ENCODE peak calls at places on chromosomes 4 and X, in five cellular contexts. One of them, this sample, is unnamed.

GRCh38 chrX:20067709-20068315 is 48.9 kb downstream of the MAP7D2 start:
- DNase-seq in SK-N-SH: peak; percentile 18
- DNase-seq in GM23338: peak; percentile 1
- DNase-seq in K562: peak; percentile 8
- DNase-seq in HCT116: peak; percentile 23
- DNase-seq in this sample: peak; percentile 18

GRCh38 chr4:118850813-118851173 is 14.9 kb upstream of the SEC24D start:
- DNase-seq in SK-N-SH: no peak
- DNase-seq in GM23338: no peak
- DNase-seq in K562: no peak
- DNase-seq in HCT116: no peak
- DNase-seq in this sample: no peak

GRCh38 chrX:12921886-12922599 is 15.6 kb downstream of the TLR8 start:
- DNase-seq in SK-N-SH: no peak
- DNase-seq in GM23338: no peak
- DNase-seq in K562: no peak
- DNase-seq in HCT116: no peak
- DNase-seq in this sample: no peak

GRCh38 chrX:37779857-37780256 is at the start of gene CYBB:
- DNase-seq in SK-N-SH: no peak
- DNase-seq in GM23338: no peak
- DNase-seq in K562: no peak
- DNase-seq in HCT116: no peak
- DNase-seq in this sample: no peak

GRCh38 chr4:150033109-150033508 is 45.1 kb upstream of the DCLK2 start:
- DNase-seq in SK-N-SH: no peak
- DNase-seq in GM23338: peak; percentile 42
- DNase-seq in K562: no peak
- DNase-seq in HCT116: no peak
- DNase-seq in this sample: no peak

GRCh38 chr4:7987148-7987989 is 47.7 kb upstream of the AFAP1 start:
- DNase-seq in SK-N-SH: peak; percentile 86
- DNase-seq in GM23338: peak; percentile 93
- DNase-seq in K562: peak; percentile 73
- DNase-seq in HCT116: peak; percentile 65
- DNase-seq in this sample: peak; percentile 51

GRCh38 chr4:95693594-95693993 is 144.8 kb upstream of the UNC5C start:
- DNase-seq in SK-N-SH: no peak
- DNase-seq in GM23338: peak; percentile 66
- DNase-seq in K562: no peak
- DNase-seq in HCT116: peak; percentile 15
- DNase-seq in this sample: no peak

GRCh38 chrX:73206366-73206765 is 8.3 kb downstream of the NAP1L2 start:
- DNase-seq in SK-N-SH: no peak
- DNase-seq in GM23338: no peak
- DNase-seq in K562: no peak
- DNase-seq in HCT116: no peak
- DNase-seq in this sample: no peak

GRCh38 chrX:74383611-74384010 is 37.7 kb upstream of the SLC16A2 start:
- DNase-seq in SK-N-SH: peak; percentile 41
- DNase-seq in GM23338: peak; percentile 58
- DNase-seq in K562: peak; percentile 6
- DNase-seq in HCT116: peak; percentile 13
- DNase-seq in this sample: no peak

GRCh38 chr4:106401157-106401556 is 32.6 kb upstream of the GIMD1 start:
- DNase-seq in SK-N-SH: no peak
- DNase-seq in GM23338: no peak
- DNase-seq in K562: no peak
- DNase-seq in HCT116: no peak
- DNase-seq in this sample: no peak

GRCh38 chr4:133147922-133148689 is 988 bp upstream of the PCDH10 start:
- DNase-seq in SK-N-SH: peak; percentile 46
- DNase-seq in GM23338: peak; percentile 64
- DNase-seq in K562: no peak
- DNase-seq in HCT116: no peak
- DNase-seq in this sample: no peak

GRCh38 chrX:151359341-151359740 is 37.7 kb upstream of the VMA21 start:
- DNase-seq in SK-N-SH: no peak
- DNase-seq in GM23338: peak; percentile 19
- DNase-seq in K562: no peak
- DNase-seq in HCT116: no peak
- DNase-seq in this sample: no peak

GRCh38 chr4:7324651-7325121 is 110.0 kb downstream of the PSAPL1 start:
- DNase-seq in SK-N-SH: peak; percentile 59
- DNase-seq in GM23338: peak; percentile 25
- DNase-seq in K562: no peak
- DNase-seq in HCT116: no peak
- DNase-seq in this sample: no peak

GRCh38 chr4:102574317-102574716 is 73.2 kb downstream of the NFKB1 start:
- DNase-seq in SK-N-SH: no peak
- DNase-seq in GM23338: no peak
- DNase-seq in K562: peak; percentile 12
- DNase-seq in HCT116: no peak
- DNase-seq in this sample: no peak

GRCh38 chr4:24476209-24476781 is 108.1 kb downstream of the DHX15 start:
- DNase-seq in SK-N-SH: peak; percentile 43
- DNase-seq in GM23338: peak; percentile 61
- DNase-seq in K562: peak; percentile 14
- DNase-seq in HCT116: no peak
- DNase-seq in this sample: no peak

GRCh38 chr4:163694385-163694784 is 199.9 kb downstream of the TMA16 start:
- DNase-seq in SK-N-SH: no peak
- DNase-seq in GM23338: peak; percentile 23
- DNase-seq in K562: no peak
- DNase-seq in HCT116: no peak
- DNase-seq in this sample: no peak

GRCh38 chr4:64846417-64846816 is 437.2 kb upstream of the TECRL start:
- DNase-seq in SK-N-SH: no peak
- DNase-seq in GM23338: no peak
- DNase-seq in K562: no peak
- DNase-seq in HCT116: no peak
- DNase-seq in this sample: no peak

GRCh38 chr4:52959545-52959944 is 97.4 kb downstream of the RASL11B start:
- DNase-seq in SK-N-SH: no peak
- DNase-seq in GM23338: no peak
- DNase-seq in K562: no peak
- DNase-seq in HCT116: no peak
- DNase-seq in this sample: no peak

GRCh38 chrX:155046129-155046810 is 19.6 kb downstream of the FUNDC2 start:
- DNase-seq in SK-N-SH: no peak
- DNase-seq in GM23338: no peak
- DNase-seq in K562: no peak
- DNase-seq in HCT116: no peak
- DNase-seq in this sample: no peak

GRCh38 chr4:134708026-134708425 is 506.4 kb upstream of the PABPC4L start:
- DNase-seq in SK-N-SH: no peak
- DNase-seq in GM23338: no peak
- DNase-seq in K562: no peak
- DNase-seq in HCT116: no peak
- DNase-seq in this sample: no peak

GRCh38 chrX:74465424-74465823 is 44.1 kb downstream of the SLC16A2 start:
- DNase-seq in SK-N-SH: no peak
- DNase-seq in GM23338: no peak
- DNase-seq in K562: no peak
- DNase-seq in HCT116: no peak
- DNase-seq in this sample: no peak

GRCh38 chr4:76305033-76305687 is 1.4 kb upstream of the STBD1 start:
- DNase-seq in SK-N-SH: no peak
- DNase-seq in GM23338: no peak
- DNase-seq in K562: no peak
- DNase-seq in HCT116: no peak
- DNase-seq in this sample: no peak

GRCh38 chrX:76454456-76454927 is 27.0 kb downstream of the MAGEE1 start:
- DNase-seq in SK-N-SH: peak; percentile 6
- DNase-seq in GM23338: peak; percentile 64
- DNase-seq in K562: peak; percentile 1
- DNase-seq in HCT116: peak; percentile 0
- DNase-seq in this sample: peak; percentile 30

GRCh38 chrX:41824551-41824950 is 98.8 kb downstream of the CASK start:
- DNase-seq in SK-N-SH: no peak
- DNase-seq in GM23338: no peak
- DNase-seq in K562: no peak
- DNase-seq in HCT116: peak; percentile 51
- DNase-seq in this sample: no peak

GRCh38 chr4:38166082-38166481 is 205.9 kb downstream of the PTTG2 start:
- DNase-seq in SK-N-SH: no peak
- DNase-seq in GM23338: peak; percentile 48
- DNase-seq in K562: no peak
- DNase-seq in HCT116: no peak
- DNase-seq in this sample: no peak

GRCh38 chr4:36747277-36748129 is 466.1 kb downstream of the DTHD1 start:
- DNase-seq in SK-N-SH: no peak
- DNase-seq in GM23338: peak; percentile 52
- DNase-seq in K562: peak; percentile 21
- DNase-seq in HCT116: no peak
- DNase-seq in this sample: no peak

GRCh38 chr4:76781698-76782595 is 116.0 kb downstream of the SOWAHB start:
- DNase-seq in SK-N-SH: no peak
- DNase-seq in GM23338: no peak
- DNase-seq in K562: peak; percentile 34
- DNase-seq in HCT116: peak; percentile 80
- DNase-seq in this sample: no peak

GRCh38 chr4:153616005-153616555 is 68.0 kb upstream of the TLR2 start:
- DNase-seq in SK-N-SH: no peak
- DNase-seq in GM23338: no peak
- DNase-seq in K562: no peak
- DNase-seq in HCT116: no peak
- DNase-seq in this sample: no peak

GRCh38 chr4:8229341-8229975 is 30.4 kb downstream of the SH3TC1 start:
- DNase-seq in SK-N-SH: no peak
- DNase-seq in GM23338: no peak
- DNase-seq in K562: no peak
- DNase-seq in HCT116: no peak
- DNase-seq in this sample: no peak

GRCh38 chrX:43589735-43590515 is 66.2 kb upstream of the MAOA start:
- DNase-seq in SK-N-SH: no peak
- DNase-seq in GM23338: no peak
- DNase-seq in K562: no peak
- DNase-seq in HCT116: no peak
- DNase-seq in this sample: no peak

GRCh38 chrX:5907202-5907601 is 321.5 kb downstream of the NLGN4X start:
- DNase-seq in SK-N-SH: no peak
- DNase-seq in GM23338: peak; percentile 30
- DNase-seq in K562: no peak
- DNase-seq in HCT116: no peak
- DNase-seq in this sample: no peak

GRCh38 chr4:142549248-142549647 is 296.9 kb downstream of the INPP4B start:
- DNase-seq in SK-N-SH: no peak
- DNase-seq in GM23338: no peak
- DNase-seq in K562: no peak
- DNase-seq in HCT116: no peak
- DNase-seq in this sample: no peak

GRCh38 chr4:142549726-142550463 is 296.2 kb downstream of the INPP4B start:
- DNase-seq in SK-N-SH: no peak
- DNase-seq in GM23338: no peak
- DNase-seq in K562: no peak
- DNase-seq in HCT116: peak; percentile 97
- DNase-seq in this sample: no peak

GRCh38 chr4:142550955-142551354 is 295.1 kb downstream of the INPP4B start:
- DNase-seq in SK-N-SH: no peak
- DNase-seq in GM23338: no peak
- DNase-seq in K562: no peak
- DNase-seq in HCT116: peak; percentile 12
- DNase-seq in this sample: no peak

GRCh38 chr4:142547974-142548373 is 298.1 kb downstream of the INPP4B start:
- DNase-seq in SK-N-SH: no peak
- DNase-seq in GM23338: no peak
- DNase-seq in K562: no peak
- DNase-seq in HCT116: no peak
- DNase-seq in this sample: no peak

GRCh38 chr4:142548491-142548890 is 297.6 kb downstream of the INPP4B start:
- DNase-seq in SK-N-SH: no peak
- DNase-seq in GM23338: no peak
- DNase-seq in K562: no peak
- DNase-seq in HCT116: no peak
- DNase-seq in this sample: no peak
- TF ChIP-seq REST in SK-N-SH: no peak
- TF ChIP-seq REST in GM23338: no peak
- TF ChIP-seq REST in K562: no peak
- TF ChIP-seq REST in HCT116: no peak
- TF ChIP-seq REST in this sample: no peak

DNA sequence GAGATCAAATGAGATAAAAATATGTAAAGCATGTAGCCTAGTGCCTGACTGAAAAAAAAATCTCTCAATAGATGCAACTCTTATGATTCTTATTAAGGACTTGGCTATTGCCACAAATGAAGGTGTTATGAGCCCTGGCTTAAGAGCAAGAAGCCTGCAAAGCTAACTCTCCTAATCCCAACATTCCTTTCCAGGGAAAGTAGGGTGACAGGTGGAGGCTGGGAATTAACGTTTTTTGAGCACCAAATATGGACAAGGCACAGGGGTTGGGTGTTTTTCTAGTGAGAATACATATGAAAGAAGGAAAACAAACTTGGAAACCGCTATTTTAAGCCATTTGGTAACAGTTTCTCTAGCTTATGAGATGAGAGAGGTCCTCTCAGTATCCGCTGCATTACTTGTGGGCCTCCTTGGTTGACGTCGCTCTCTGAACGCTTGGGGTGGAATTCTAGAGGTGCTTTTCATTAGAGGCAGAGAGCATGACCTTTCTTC is 2.4 kb downstream of the RHOH start:
- DNase-seq in SK-N-SH: no peak
- DNase-seq in GM23338: no peak
- DNase-seq in K562: peak; percentile 53
- DNase-seq in HCT116: no peak
- DNase-seq in this sample: no peak
- H3K4me3 ChIP-seq in SK-N-SH: no peak overlapping the region
- H3K4me3 ChIP-seq in GM23338: no peak overlapping the region
- H3K4me3 ChIP-seq in K562: peak overlapping the region; percentile 50
- H3K4me3 ChIP-seq in HCT116: no peak overlapping the region
- H3K4me3 ChIP-seq in this sample: no peak overlapping the region

GRCh38 chr4:66691101-66691500 is 854.2 kb downstream of the CENPC start:
- DNase-seq in SK-N-SH: no peak
- DNase-seq in GM23338: peak; percentile 47
- DNase-seq in K562: no peak
- DNase-seq in HCT116: no peak
- DNase-seq in this sample: no peak
- TF ChIP-seq REST in SK-N-SH: no peak
- TF ChIP-seq REST in GM23338: no peak
- TF ChIP-seq REST in K562: no peak
- TF ChIP-seq REST in HCT116: no peak
- TF ChIP-seq REST in this sample: no peak

DNA sequence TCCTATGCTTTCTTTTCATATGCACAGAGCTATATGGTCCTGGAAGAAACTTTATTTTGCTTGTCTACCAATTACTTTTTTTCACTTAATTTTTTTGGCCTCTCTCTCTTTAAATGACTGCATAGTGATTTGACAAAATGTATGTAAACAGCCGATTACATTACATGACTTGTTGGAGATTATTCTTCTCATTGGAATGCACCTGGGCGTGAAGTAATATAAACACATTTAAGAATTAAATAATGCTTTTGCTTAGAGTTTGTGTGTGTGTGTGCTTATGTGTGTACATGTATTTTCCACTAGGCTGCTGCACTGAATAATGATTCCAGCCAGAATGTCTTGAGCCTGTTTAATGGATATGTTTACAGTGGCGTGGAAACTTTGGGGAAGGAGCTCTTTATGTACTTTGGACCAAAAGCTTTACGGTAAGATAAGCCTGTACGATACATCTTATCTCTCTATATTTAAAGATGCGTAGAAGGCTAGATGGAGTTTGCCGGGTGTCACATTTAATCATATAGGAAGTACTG is 12.5 kb downstream of the NEIL3 start:
- DNase-seq in SK-N-SH: no peak
- DNase-seq in GM23338: no peak
- DNase-seq in K562: no peak
- DNase-seq in HCT116: no peak
- DNase-seq in this sample: no peak
- H3K4me3 ChIP-seq in SK-N-SH: no peak overlapping the region
- H3K4me3 ChIP-seq in GM23338: no peak overlapping the region
- H3K4me3 ChIP-seq in K562: no peak overlapping the region
- H3K4me3 ChIP-seq in HCT116: no peak overlapping the region
- H3K4me3 ChIP-seq in this sample: no peak overlapping the region